ENCODE peak calls at places on chromosomes 4 and X, in eight cellular contexts. Z is H7, E is epithelial cell of esophagus, Q is tibial artery, L is cardiac muscle cell, K is A549, M is aorta, V is left lung. H is an unnamed sample.

GRCh38 chr4:86834901-86835300 is 14.3 kb downstream of the SLC10A6 start:
- DNase-seq in Z (no peak), E (peak; percentile 80), Q (no peak), L (no peak), K (no peak), M (no peak), V (no peak), H (peak; percentile 26)

GRCh38 chrX:114717921-114718320 is 134.0 kb downstream of the HTR2C start:
- DNase-seq in Z (peak; percentile 7), E (no peak), Q (no peak), L (peak; percentile 44), K (peak; percentile 2), M (no peak), V (no peak), H (no peak)

GRCh38 chr4:72591547-72591946 is 22.5 kb upstream of the ADAMTS3 start:
- DNase-seq in Z (no peak), E (no peak), Q (no peak), L (no peak), K (no peak), M (no peak), V (no peak), H (no peak)

GRCh38 chrX:120000490-120001246 is 57.1 kb upstream of the NKAP start:
- DNase-seq in Z (peak; percentile 46), E (peak; percentile 9), Q (no peak), L (peak; percentile 40), K (no peak), M (peak; percentile 75), V (no peak), H (peak; percentile 51)

GRCh38 chrX:53606456-53606855 is 80.1 kb downstream of the HUWE1 start:
- DNase-seq in Z (no peak), E (no peak), Q (no peak), L (no peak), K (no peak), M (no peak), V (no peak), H (no peak)

GRCh38 chr4:137587796-137588195 is 55.5 kb upstream of the PCDH18 start:
- DNase-seq in Z (no peak), E (no peak), Q (no peak), L (no peak), K (no peak), M (no peak), V (no peak), H (no peak)

GRCh38 chr4:155428128-155428527 is 51.4 kb upstream of the MAP9 start:
- DNase-seq in Z (no peak), E (no peak), Q (no peak), L (peak; percentile 56), K (no peak), M (no peak), V (no peak), H (no peak)

GRCh38 chr4:26300314-26301307 is 20.2 kb upstream of the RBPJ start:
- DNase-seq in Z (no peak), E (no peak), Q (no peak), L (no peak), K (no peak), M (no peak), V (no peak), H (no peak)

GRCh38 chr4:11299016-11299415 is 129.7 kb downstream of the HS3ST1 start:
- DNase-seq in Z (no peak), E (peak; percentile 67), Q (no peak), L (no peak), K (no peak), M (no peak), V (no peak), H (no peak)

GRCh38 chrX:125736008-125736729 is 416.5 kb downstream of the TEX13C start:
- DNase-seq in Z (no peak), E (no peak), Q (no peak), L (no peak), K (no peak), M (no peak), V (no peak), H (no peak)

DNA sequence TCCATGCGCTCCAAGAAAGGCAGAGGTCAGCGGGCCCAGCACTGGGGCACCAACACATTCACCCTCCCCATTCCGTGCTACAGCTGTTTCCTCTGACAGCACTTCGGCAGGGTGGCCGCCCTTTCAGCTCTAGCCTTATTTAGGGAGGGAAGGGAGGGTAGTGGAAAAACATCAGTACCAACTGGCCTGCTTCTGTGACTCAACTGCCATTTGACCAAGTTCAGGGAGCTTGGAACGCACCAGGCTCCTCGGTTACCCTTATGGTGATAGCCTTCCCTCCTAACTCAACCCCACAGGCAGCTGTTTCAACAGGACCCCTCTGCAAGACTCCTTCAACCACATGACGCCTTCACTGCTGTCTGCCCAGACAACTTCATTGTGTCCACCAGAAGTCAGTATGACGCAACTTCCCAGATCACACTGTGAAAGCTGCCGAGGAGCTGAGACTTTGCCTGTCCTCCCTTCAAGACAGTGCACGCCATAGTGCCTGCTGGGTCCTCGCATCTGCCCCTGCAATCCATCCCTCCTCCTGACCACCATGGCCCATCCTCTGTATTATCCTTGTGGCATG is 132.2 kb downstream of the AFAP1 start:
- DNase-seq in Z (no peak), E (no peak), Q (no peak), L (no peak), K (no peak), M (no peak), V (no peak), H (no peak)
- H3K4me3 ChIP-seq in Z (no peak overlapping the region), E (no peak overlapping the region), Q (no peak overlapping the region), L (no peak overlapping the region), K (no peak overlapping the region), M (no peak overlapping the region), V (no peak overlapping the region), H (no peak overlapping the region)

DNA sequence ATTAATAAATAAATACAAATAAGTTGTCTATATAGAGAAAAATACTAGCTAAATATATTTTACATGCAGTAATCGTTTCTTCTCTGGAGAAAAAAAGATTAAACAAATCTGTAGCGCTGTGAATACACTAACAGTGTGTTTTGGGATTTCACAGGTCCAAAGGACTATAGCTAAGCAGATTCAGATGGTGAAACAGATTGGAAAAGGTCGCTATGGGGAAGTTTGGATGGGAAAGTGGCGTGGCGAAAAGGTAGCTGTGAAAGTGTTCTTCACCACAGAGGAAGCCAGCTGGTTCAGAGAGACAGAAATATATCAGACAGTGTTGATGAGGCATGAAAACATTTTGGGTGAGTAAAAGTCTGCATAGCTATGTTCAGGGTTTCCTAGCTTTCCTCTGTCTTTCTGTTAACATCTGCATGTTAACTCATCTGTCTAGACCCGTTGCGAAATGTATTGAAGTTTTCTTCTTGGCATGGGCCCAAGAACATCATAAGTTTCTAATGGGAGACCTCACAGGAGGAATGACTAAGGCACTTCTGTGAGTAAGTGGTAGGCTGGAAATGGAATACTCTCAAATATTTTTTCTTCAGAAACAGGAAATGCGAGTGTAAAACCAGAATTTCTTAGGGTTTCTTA is 372.1 kb downstream of the BMPR1B start:
- DNase-seq in Z (no peak), E (peak; percentile 99), Q (no peak), L (no peak), K (peak; percentile 96), M (no peak), V (no peak), H (peak; percentile 38)
- H3K4me3 ChIP-seq in Z (no peak overlapping the region), E (no peak overlapping the region), Q (no peak overlapping the region), L (no peak overlapping the region), K (peak overlapping the region; percentile 15), M (no peak overlapping the region), V (no peak overlapping the region), H (no peak overlapping the region)

GRCh38 chr4:37639551-37640293 is 46.5 kb downstream of the RELL1 start:
- DNase-seq in Z (no peak), E (peak; percentile 19), Q (no peak), L (no peak), K (no peak), M (no peak), V (no peak), H (no peak)
- H3K4me3 ChIP-seq in Z (no peak overlapping the region), E (no peak overlapping the region), Q (no peak overlapping the region), L (no peak overlapping the region), K (no peak overlapping the region), M (no peak overlapping the region), V (no peak overlapping the region), H (no peak overlapping the region)

DNA sequence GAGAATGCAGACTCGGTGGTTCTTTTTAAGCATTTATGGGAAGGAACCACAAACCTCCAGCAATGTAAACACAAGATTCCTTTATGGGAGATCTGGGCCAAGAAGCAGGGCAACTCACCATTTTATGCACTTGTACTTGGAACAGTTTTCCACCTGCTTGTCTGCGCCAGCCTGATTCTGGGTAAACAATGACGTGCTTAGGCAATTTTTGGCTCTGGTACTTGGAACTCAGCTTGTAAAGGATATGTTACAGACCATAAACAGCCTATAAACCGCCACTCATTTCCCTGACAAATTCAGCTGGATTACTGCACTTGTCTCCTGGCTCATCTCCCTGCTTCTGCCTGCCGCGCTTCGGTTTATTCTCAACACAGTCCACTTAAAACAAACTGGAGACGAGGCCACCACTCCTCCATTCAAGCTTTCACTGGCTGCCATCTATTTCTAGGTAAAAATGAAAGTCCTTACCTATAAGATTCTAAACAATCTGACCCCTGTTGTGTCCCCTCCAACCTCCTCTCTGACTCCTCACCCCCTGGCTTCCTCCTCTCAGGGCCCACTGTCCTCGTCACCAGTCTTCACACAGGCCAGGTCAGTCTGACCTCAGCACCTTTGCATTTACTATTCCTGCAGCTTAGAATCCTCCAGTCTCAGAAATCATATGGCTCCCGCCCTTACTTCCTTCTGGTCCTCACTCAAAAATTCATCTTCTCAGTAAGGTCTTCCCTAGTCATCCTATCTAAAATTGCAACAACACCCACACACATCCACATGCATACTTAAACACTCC is 205.9 kb upstream of the GALNT7 start:
- DNase-seq in Z (no peak), E (peak; percentile 43), Q (peak; percentile 80), L (no peak), K (peak; percentile 78), M (no peak), V (peak; percentile 46), H (peak; percentile 81)
- H3K4me3 ChIP-seq in Z (no peak overlapping the region), E (no peak overlapping the region), Q (peak overlapping the region; percentile 23), L (no peak overlapping the region), K (peak overlapping the region; percentile 4), M (peak overlapping the region; percentile 24), V (peak overlapping the region; percentile 8), H (no peak overlapping the region)

GRCh38 chrX:106672527-106672926 is 54.0 kb upstream of the RNF128 start:
- DNase-seq in Z (no peak), E (peak; percentile 95), Q (no peak), L (no peak), K (no peak), M (no peak), V (no peak), H (no peak)

DNA sequence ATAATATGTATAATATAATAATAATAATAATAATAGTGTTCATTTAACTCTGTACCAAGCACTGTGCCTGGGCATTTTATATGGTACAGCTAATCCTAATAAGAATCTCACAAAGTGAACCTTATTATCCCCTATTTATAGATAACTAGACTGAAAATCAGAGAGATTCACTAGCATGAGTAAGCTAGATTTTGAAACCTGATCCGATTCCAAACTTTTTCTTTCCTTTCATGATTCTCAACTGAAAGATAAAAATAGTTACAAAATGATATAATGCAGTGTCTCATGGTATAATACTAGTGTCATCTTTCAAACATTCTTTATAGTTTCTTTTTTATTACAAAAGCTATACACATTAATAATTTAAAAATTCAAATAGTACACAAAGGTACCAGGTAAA is 55.9 kb upstream of the RNF128 start:
- DNase-seq in Z (no peak), E (no peak), Q (no peak), L (no peak), K (no peak), M (no peak), V (no peak), H (no peak)
- H3K4me3 ChIP-seq in Z (no peak overlapping the region), E (no peak overlapping the region), Q (no peak overlapping the region), L (no peak overlapping the region), K (no peak overlapping the region), M (no peak overlapping the region), V (no peak overlapping the region), H (no peak overlapping the region)

GRCh38 chr4:7107166-7107905 is 39.5 kb upstream of the GRPEL1 start:
- DNase-seq in Z (peak; percentile 31), E (no peak), Q (no peak), L (no peak), K (no peak), M (no peak), V (no peak), H (no peak)
- H3K4me3 ChIP-seq in Z (no peak overlapping the region), E (no peak overlapping the region), Q (no peak overlapping the region), L (no peak overlapping the region), K (no peak overlapping the region), M (no peak overlapping the region), V (no peak overlapping the region), H (no peak overlapping the region)

H was measured in MG63.